ENCODE peak calls at places on chromosomes 6 and 20, in eight cellular contexts. Z is astrocyte; B is CD8-positive, alpha-beta T cell; Q is heart left ventricle; P is neuronal stem cell; A is ascending aorta; W is PC-3; D is naive thymus-derived CD4-positive, alpha-beta T cell. L is an unnamed sample. For H3K4me1 and H3K36me3, the result is how much of the 10 kb centered on the place peaks cover.

GRCh38 chr6:298233-299049 is 6.2 kb downstream of the DUSP22 start:
- DNase-seq in Z (no peak), B (no peak), Q (peak), P (no peak), A (peak), W (no peak), D (no peak), L (no peak)

GRCh38 chr6:116352515-116353471 is 18.0 kb upstream of the DSE start:
- DNase-seq in Z (peak), B (no peak), Q (no peak), P (no peak), A (no peak), W (no peak), D (no peak), L (no peak)

GRCh38 chr20:38121741-38122140 is 43.3 kb downstream of the TGM2 start:
- DNase-seq in Z (no peak), B (no peak), Q (peak), P (no peak), A (peak), W (no peak), D (no peak), L (no peak)

GRCh38 chr6:73774311-73774766 is 78.3 kb downstream of the CD109 start:
- DNase-seq in Z (peak), B (no peak), Q (peak), P (no peak), A (no peak), W (peak), D (no peak), L (no peak)

GRCh38 chr6:26554669-26555504 is 16.7 kb downstream of the HMGN4 start:
- DNase-seq in Z (peak), B (no peak), Q (no peak), P (peak), A (no peak), W (peak), D (peak), L (peak)

GRCh38 chr6:148885154-148885870 is 138.5 kb downstream of the UST start:
- DNase-seq in Z (peak), B (no peak), Q (no peak), P (no peak), A (no peak), W (peak), D (no peak), L (no peak)

GRCh38 chr20:51091564-51092195 is 68.8 kb upstream of the KCNG1 start:
- DNase-seq in Z (no peak), B (no peak), Q (no peak), P (no peak), A (no peak), W (no peak), D (no peak), L (no peak)

GRCh38 chr6:13712485-13712990 is 903 bp upstream of the RANBP9 start:
- DNase-seq in Z (no peak), B (no peak), Q (no peak), P (no peak), A (no peak), W (peak), D (no peak), L (no peak)

GRCh38 chr20:38534756-38535155 is 46.2 kb upstream of the ADIG start:
- DNase-seq in Z (no peak), B (no peak), Q (no peak), P (no peak), A (no peak), W (no peak), D (no peak), L (no peak)

GRCh38 chr6:150640556-150641206 is 41.0 kb downstream of the PLEKHG1 start:
- DNase-seq in Z (no peak), B (no peak), Q (no peak), P (no peak), A (no peak), W (no peak), D (no peak), L (no peak)
- H3K4me1 ChIP-seq in Z (under half), B (under half), Q (under half), P (under half), A (under half), W (under half), D (under half), L (under half)

GRCh38 chr20:62884556-62884955 is 22.9 kb upstream of the TCFL5 start:
- DNase-seq in Z (no peak), B (no peak), Q (no peak), P (no peak), A (no peak), W (no peak), D (no peak), L (peak)

GRCh38 chr20:62887147-62887859 is 25.7 kb upstream of the TCFL5 start:
- DNase-seq in Z (peak), B (no peak), Q (peak), P (no peak), A (no peak), W (peak), D (peak), L (no peak)

GRCh38 chr20:62886709-62887058 is 25.1 kb upstream of the TCFL5 start:
- DNase-seq in Z (no peak), B (no peak), Q (no peak), P (no peak), A (no peak), W (no peak), D (no peak), L (no peak)

GRCh38 chr20:62885046-62885445 is 23.4 kb upstream of the TCFL5 start:
- DNase-seq in Z (no peak), B (no peak), Q (no peak), P (no peak), A (no peak), W (no peak), D (no peak), L (no peak)

DNA sequence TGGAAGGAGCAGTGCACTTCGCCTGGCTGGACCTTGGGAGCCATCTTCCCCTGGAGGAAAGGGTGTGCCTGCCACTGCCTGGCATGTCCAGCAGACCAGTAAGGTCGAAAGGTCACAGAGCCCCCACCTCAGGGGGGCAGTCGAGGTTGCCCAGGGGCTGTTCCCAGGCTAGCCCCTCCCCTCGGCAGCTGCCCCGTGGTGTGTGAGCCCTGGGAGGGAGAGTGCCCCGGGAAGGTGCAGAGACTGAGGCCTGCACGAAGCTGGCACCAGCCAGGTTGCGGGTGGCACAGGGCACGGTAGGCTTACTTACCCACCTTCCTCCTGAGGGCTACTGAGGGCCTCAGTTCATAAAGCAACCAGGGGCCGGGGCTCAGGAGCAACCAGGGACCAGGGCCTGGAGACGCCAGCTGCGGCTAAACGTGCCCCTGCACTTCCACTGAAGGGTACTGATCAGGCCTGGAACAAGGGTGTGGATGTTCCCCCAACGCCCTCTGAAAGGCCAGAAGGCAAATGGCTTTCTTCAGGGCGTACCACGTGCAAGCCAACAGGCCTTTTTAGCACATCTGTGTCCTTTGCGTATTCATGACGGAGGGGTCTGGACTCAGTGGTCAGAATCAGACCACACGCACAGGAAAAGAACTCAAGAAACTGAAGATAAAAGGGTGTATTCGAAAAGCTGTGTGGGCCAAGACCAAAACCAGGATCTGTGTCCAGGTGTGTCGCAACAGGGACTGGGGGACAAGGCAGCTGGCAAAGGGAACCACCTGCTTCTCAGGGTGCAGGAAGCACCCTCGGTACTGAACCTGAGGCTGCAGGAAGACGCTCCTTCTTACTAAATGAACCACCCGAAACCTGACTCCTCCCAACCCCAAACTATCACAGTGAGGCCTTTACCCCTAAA is 24.4 kb upstream of the TCFL5 start:
- DNase-seq in Z (no peak), B (no peak), Q (no peak), P (no peak), A (no peak), W (no peak), D (no peak), L (no peak)
- H3K36me3 ChIP-seq in Z (under half), B (under half), Q (half or more), P (half or more), A (under half), W (under half), D (under half), L (under half)

GRCh38 chr20:49285233-49285668 is 7.4 kb upstream of the ZNFX1 start:
- DNase-seq in Z (no peak), B (no peak), Q (no peak), P (no peak), A (no peak), W (no peak), D (no peak), L (no peak)
- H3K4me3 ChIP-seq in Z (peak), B (no peak), Q (no peak), P (no peak), A (no peak), W (peak), D (no peak), L (no peak)

GRCh38 chr6:33856655-33857054 is 52.9 kb upstream of the MLN start:
- DNase-seq in Z (no peak), B (peak), Q (no peak), P (no peak), A (no peak), W (no peak), D (peak), L (peak)
- H3K4me1 ChIP-seq in Z (under half), B (half or more), Q (under half), P (under half), A (under half), W (under half), D (under half), L (under half)

GRCh38 chr20:21371193-21371592 is 26.1 kb downstream of the NKX2-4 start:
- DNase-seq in Z (no peak), B (no peak), Q (no peak), P (no peak), A (no peak), W (no peak), D (no peak), L (no peak)
- H3K36me3 ChIP-seq in Z (under half), B (under half), Q (under half), P (half or more), A (under half), W (under half), D (under half), L (under half)